ENCODE peak calls at places on chromosomes 4 and X, in four cellular contexts. M, B, P and X are unnamed samples.

GRCh38 chr4:121217385-121217784 is 53.3 kb upstream of the TNIP3 start:
- DNase-seq in M (no peak), B (no peak), P (peak), X (no peak)

GRCh38 chr4:185209031-185209851 is at the start of gene SNX25:
- DNase-seq in M (peak), B (peak), P (peak), X (peak)

GRCh38 chr4:147060171-147060931 is 114.7 kb upstream of the TTC29 start:
- DNase-seq in M (no peak), B (peak), P (peak), X (no peak)

GRCh38 chr4:128573781-128574508 is 235.6 kb upstream of the JADE1 start:
- DNase-seq in M (peak), B (no peak), P (peak), X (no peak)

GRCh38 chr4:68326146-68326545 is 23.7 kb downstream of the YTHDC1 start:
- DNase-seq in M (no peak), B (no peak), P (no peak), X (no peak)

GRCh38 chr4:8032381-8032780 is 92.7 kb upstream of the AFAP1 start:
- DNase-seq in M (no peak), B (no peak), P (no peak), X (no peak)

GRCh38 chr4:89741768-89742167 is 95.2 kb downstream of the SNCA start:
- DNase-seq in M (no peak), B (no peak), P (no peak), X (no peak)

GRCh38 chrX:133776072-133776471 is 209.3 kb downstream of the GPC3 start:
- DNase-seq in M (no peak), B (peak), P (no peak), X (peak)

GRCh38 chr4:153782567-153782966 is 6.3 kb downstream of the SFRP2 start:
- DNase-seq in M (no peak), B (no peak), P (no peak), X (no peak)

GRCh38 chr4:176760468-176760867 is 32.3 kb downstream of the VEGFC start:
- DNase-seq in M (no peak), B (no peak), P (no peak), X (no peak)

GRCh38 chr4:102553982-102554381 is 52.8 kb downstream of the NFKB1 start:
- DNase-seq in M (no peak), B (no peak), P (peak), X (no peak)

GRCh38 chr4:147351083-147351787 is 129.7 kb upstream of the EDNRA start:
- DNase-seq in M (no peak), B (no peak), P (peak), X (no peak)

GRCh38 chr4:56243107-56243506 is 144.2 kb downstream of the AASDH start:
- DNase-seq in M (no peak), B (no peak), P (no peak), X (no peak)
- H3K4me3 ChIP-seq in M (no peak), B (no peak), P (no peak), X (no peak)

GRCh38 chrX:25548806-25549205 is 533.0 kb upstream of the ARX start:
- DNase-seq in M (no peak), B (no peak), P (peak), X (no peak)

GRCh38 chrX:25544641-25545040 is 528.9 kb upstream of the ARX start:
- DNase-seq in M (no peak), B (no peak), P (peak), X (no peak)
- H3K4me3 ChIP-seq in M (no peak), B (no peak), P (no peak), X (no peak)

DNA sequence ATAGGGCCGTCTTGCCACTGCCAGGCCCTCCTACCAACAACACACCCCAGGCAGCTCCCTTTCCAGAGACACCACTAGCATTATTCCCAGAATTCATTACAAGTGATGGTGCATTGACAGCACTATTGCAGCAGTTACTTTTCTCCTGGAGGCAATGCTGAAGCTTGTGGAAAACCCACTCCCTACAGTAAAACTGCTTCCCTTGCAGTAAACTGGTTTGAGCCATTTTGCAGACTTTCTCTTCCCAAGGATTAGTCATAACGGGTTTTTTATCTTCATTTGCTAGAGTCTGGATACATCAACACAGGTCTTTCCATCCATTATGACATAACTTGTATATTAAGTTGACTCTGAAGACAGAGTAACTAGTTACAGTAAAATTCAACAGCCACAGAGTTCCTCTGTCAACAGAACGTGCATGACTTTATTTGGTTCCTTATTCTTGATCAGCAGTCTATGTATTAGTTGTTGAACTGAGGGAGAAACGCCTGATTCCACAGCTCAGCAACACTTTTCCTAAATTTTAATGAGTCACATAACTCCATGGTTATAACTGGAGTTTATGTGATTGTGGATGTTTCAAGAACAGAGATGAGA is 2.2 kb downstream of the ANKRD50 start:
- DNase-seq in M (no peak), B (peak), P (peak), X (no peak)
- H3K4me3 ChIP-seq in M (peak), B (peak), P (peak), X (peak)

DNA sequence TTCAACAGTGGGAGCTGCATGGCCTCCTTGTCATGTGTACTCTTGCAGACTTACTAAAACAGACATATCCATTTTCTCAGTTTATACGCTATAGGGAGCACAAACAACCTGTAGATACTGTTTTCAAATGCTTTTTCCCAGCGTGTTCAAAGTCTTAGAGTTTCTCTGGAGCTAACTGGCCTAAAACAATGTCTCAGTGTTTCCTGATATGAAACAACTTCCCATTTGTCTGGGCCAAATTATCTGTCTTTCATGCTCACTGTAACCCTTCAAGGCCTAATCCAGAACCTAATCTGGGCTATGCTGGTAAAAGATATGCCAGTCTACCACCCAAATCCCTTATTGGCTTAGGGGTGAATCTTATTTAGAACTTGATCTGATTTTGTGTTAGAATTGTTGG is 38.8 kb downstream of the RAB40A start:
- DNase-seq in M (no peak), B (no peak), P (no peak), X (no peak)
- H3K4me3 ChIP-seq in M (no peak), B (no peak), P (no peak), X (no peak)